ENCODE peak calls at places on chromosomes 4 and X, in ten cellular contexts. One of them, this sample, is unnamed.

GRCh38 chr4:6695660-6696581 is 2.2 kb downstream of the S100P start:
- DNase-seq in cardiac muscle cell: no peak
- DNase-seq in GM04503: no peak
- DNase-seq in C1 segment of cervical spinal cord: no peak
- DNase-seq in T follicular helper cell: peak
- DNase-seq in AG10803: no peak
- DNase-seq in amygdala: no peak
- DNase-seq in NCI-H1417: peak
- DNase-seq in left cardiac atrium: no peak
- DNase-seq in stimulated activated CD8-positive, alpha-beta memory T cell treated with anti-CD3 and anti-CD28 coated beads, Interleukin-7, amount 100 ng/mL, for 24 hours: no peak
- DNase-seq in this sample: no peak

GRCh38 chr4:173698557-173699262 is 168.7 kb upstream of the HAND2 start:
- DNase-seq in NCI-H1417: no peak
- DNase-seq in GM04503: no peak
- DNase-seq in left cardiac atrium: peak
- DNase-seq in stimulated activated CD8-positive, alpha-beta memory T cell treated with anti-CD3 and anti-CD28 coated beads, Interleukin-7, amount 100 ng/mL, for 24 hours: no peak
- DNase-seq in AG10803: peak
- DNase-seq in C1 segment of cervical spinal cord: no peak
- DNase-seq in amygdala: no peak
- DNase-seq in T follicular helper cell: no peak
- DNase-seq in cardiac muscle cell: no peak
- DNase-seq in this sample: peak

GRCh38 chr4:122577808-122578781 is 42.8 kb downstream of the IL21 start:
- DNase-seq in GM04503: peak
- DNase-seq in NCI-H1417: peak
- DNase-seq in stimulated activated CD8-positive, alpha-beta memory T cell treated with anti-CD3 and anti-CD28 coated beads, Interleukin-7, amount 100 ng/mL, for 24 hours: peak
- DNase-seq in cardiac muscle cell: peak
- DNase-seq in amygdala: no peak
- DNase-seq in T follicular helper cell: peak
- DNase-seq in left cardiac atrium: no peak
- DNase-seq in AG10803: peak
- DNase-seq in C1 segment of cervical spinal cord: no peak
- DNase-seq in this sample: peak

GRCh38 chr4:130336585-130337217 is 1240.7 kb downstream of the C4orf33 start:
- DNase-seq in T follicular helper cell: no peak
- DNase-seq in NCI-H1417: peak
- DNase-seq in left cardiac atrium: no peak
- DNase-seq in stimulated activated CD8-positive, alpha-beta memory T cell treated with anti-CD3 and anti-CD28 coated beads, Interleukin-7, amount 100 ng/mL, for 24 hours: no peak
- DNase-seq in AG10803: peak
- DNase-seq in amygdala: no peak
- DNase-seq in GM04503: no peak
- DNase-seq in C1 segment of cervical spinal cord: no peak
- DNase-seq in cardiac muscle cell: peak
- DNase-seq in this sample: peak

GRCh38 chr4:169604903-169605331 is 7.5 kb downstream of the NEK1 start:
- DNase-seq in C1 segment of cervical spinal cord: no peak
- DNase-seq in T follicular helper cell: no peak
- DNase-seq in amygdala: no peak
- DNase-seq in left cardiac atrium: no peak
- DNase-seq in GM04503: no peak
- DNase-seq in cardiac muscle cell: no peak
- DNase-seq in stimulated activated CD8-positive, alpha-beta memory T cell treated with anti-CD3 and anti-CD28 coated beads, Interleukin-7, amount 100 ng/mL, for 24 hours: no peak
- DNase-seq in NCI-H1417: no peak
- DNase-seq in AG10803: no peak
- DNase-seq in this sample: no peak

GRCh38 chrX:68488657-68489056 is 10.2 kb upstream of the YIPF6 start:
- DNase-seq in NCI-H1417: no peak
- DNase-seq in GM04503: no peak
- DNase-seq in T follicular helper cell: no peak
- DNase-seq in AG10803: no peak
- DNase-seq in C1 segment of cervical spinal cord: no peak
- DNase-seq in amygdala: no peak
- DNase-seq in cardiac muscle cell: no peak
- DNase-seq in left cardiac atrium: no peak
- DNase-seq in stimulated activated CD8-positive, alpha-beta memory T cell treated with anti-CD3 and anti-CD28 coated beads, Interleukin-7, amount 100 ng/mL, for 24 hours: no peak
- DNase-seq in this sample: no peak

GRCh38 chr4:105060628-105061027 is 86.0 kb upstream of the TET2 start:
- DNase-seq in stimulated activated CD8-positive, alpha-beta memory T cell treated with anti-CD3 and anti-CD28 coated beads, Interleukin-7, amount 100 ng/mL, for 24 hours: no peak
- DNase-seq in NCI-H1417: no peak
- DNase-seq in C1 segment of cervical spinal cord: no peak
- DNase-seq in left cardiac atrium: no peak
- DNase-seq in amygdala: no peak
- DNase-seq in cardiac muscle cell: no peak
- DNase-seq in GM04503: no peak
- DNase-seq in AG10803: no peak
- DNase-seq in T follicular helper cell: no peak
- DNase-seq in this sample: peak

GRCh38 chrX:72573158-72573511 is 492 bp upstream of the HDAC8 start:
- DNase-seq in cardiac muscle cell: no peak
- DNase-seq in AG10803: no peak
- DNase-seq in stimulated activated CD8-positive, alpha-beta memory T cell treated with anti-CD3 and anti-CD28 coated beads, Interleukin-7, amount 100 ng/mL, for 24 hours: no peak
- DNase-seq in amygdala: no peak
- DNase-seq in GM04503: no peak
- DNase-seq in C1 segment of cervical spinal cord: no peak
- DNase-seq in T follicular helper cell: no peak
- DNase-seq in left cardiac atrium: no peak
- DNase-seq in NCI-H1417: no peak
- DNase-seq in this sample: no peak

GRCh38 chr4:150069361-150069760 is 8.9 kb upstream of the DCLK2 start:
- DNase-seq in left cardiac atrium: no peak
- DNase-seq in T follicular helper cell: no peak
- DNase-seq in AG10803: no peak
- DNase-seq in C1 segment of cervical spinal cord: no peak
- DNase-seq in amygdala: no peak
- DNase-seq in GM04503: no peak
- DNase-seq in cardiac muscle cell: no peak
- DNase-seq in NCI-H1417: no peak
- DNase-seq in stimulated activated CD8-positive, alpha-beta memory T cell treated with anti-CD3 and anti-CD28 coated beads, Interleukin-7, amount 100 ng/mL, for 24 hours: no peak
- DNase-seq in this sample: peak

GRCh38 chr4:176575141-176575731 is 217.5 kb downstream of the VEGFC start:
- DNase-seq in NCI-H1417: no peak
- DNase-seq in amygdala: no peak
- DNase-seq in C1 segment of cervical spinal cord: no peak
- DNase-seq in T follicular helper cell: no peak
- DNase-seq in GM04503: no peak
- DNase-seq in left cardiac atrium: no peak
- DNase-seq in cardiac muscle cell: no peak
- DNase-seq in stimulated activated CD8-positive, alpha-beta memory T cell treated with anti-CD3 and anti-CD28 coated beads, Interleukin-7, amount 100 ng/mL, for 24 hours: no peak
- DNase-seq in AG10803: peak
- DNase-seq in this sample: peak

GRCh38 chr4:165537028-165537648 is 158.3 kb downstream of the CPE start:
- DNase-seq in NCI-H1417: peak
- DNase-seq in stimulated activated CD8-positive, alpha-beta memory T cell treated with anti-CD3 and anti-CD28 coated beads, Interleukin-7, amount 100 ng/mL, for 24 hours: no peak
- DNase-seq in left cardiac atrium: no peak
- DNase-seq in C1 segment of cervical spinal cord: no peak
- DNase-seq in T follicular helper cell: no peak
- DNase-seq in GM04503: peak
- DNase-seq in AG10803: peak
- DNase-seq in cardiac muscle cell: peak
- DNase-seq in amygdala: no peak
- DNase-seq in this sample: peak

GRCh38 chr4:76736434-76736833 is 161.5 kb downstream of the SOWAHB start:
- DNase-seq in GM04503: no peak
- DNase-seq in amygdala: no peak
- DNase-seq in C1 segment of cervical spinal cord: no peak
- DNase-seq in AG10803: peak
- DNase-seq in cardiac muscle cell: no peak
- DNase-seq in T follicular helper cell: no peak
- DNase-seq in left cardiac atrium: no peak
- DNase-seq in NCI-H1417: no peak
- DNase-seq in stimulated activated CD8-positive, alpha-beta memory T cell treated with anti-CD3 and anti-CD28 coated beads, Interleukin-7, amount 100 ng/mL, for 24 hours: no peak
- DNase-seq in this sample: peak

GRCh38 chrX:72609313-72609712 is 36.7 kb upstream of the HDAC8 start:
- DNase-seq in amygdala: no peak
- DNase-seq in C1 segment of cervical spinal cord: no peak
- DNase-seq in GM04503: no peak
- DNase-seq in AG10803: no peak
- DNase-seq in T follicular helper cell: no peak
- DNase-seq in NCI-H1417: peak
- DNase-seq in stimulated activated CD8-positive, alpha-beta memory T cell treated with anti-CD3 and anti-CD28 coated beads, Interleukin-7, amount 100 ng/mL, for 24 hours: no peak
- DNase-seq in left cardiac atrium: no peak
- DNase-seq in cardiac muscle cell: no peak
- DNase-seq in this sample: peak

GRCh38 chr4:142778430-142778829 is 67.7 kb downstream of the INPP4B start:
- DNase-seq in stimulated activated CD8-positive, alpha-beta memory T cell treated with anti-CD3 and anti-CD28 coated beads, Interleukin-7, amount 100 ng/mL, for 24 hours: no peak
- DNase-seq in NCI-H1417: no peak
- DNase-seq in T follicular helper cell: no peak
- DNase-seq in cardiac muscle cell: no peak
- DNase-seq in GM04503: peak
- DNase-seq in AG10803: peak
- DNase-seq in left cardiac atrium: no peak
- DNase-seq in C1 segment of cervical spinal cord: no peak
- DNase-seq in amygdala: no peak
- DNase-seq in this sample: peak

GRCh38 chr4:115851918-115852766 is 738.7 kb upstream of the NDST4 start:
- DNase-seq in C1 segment of cervical spinal cord: no peak
- DNase-seq in left cardiac atrium: no peak
- DNase-seq in NCI-H1417: peak
- DNase-seq in amygdala: peak
- DNase-seq in T follicular helper cell: no peak
- DNase-seq in cardiac muscle cell: peak
- DNase-seq in AG10803: no peak
- DNase-seq in stimulated activated CD8-positive, alpha-beta memory T cell treated with anti-CD3 and anti-CD28 coated beads, Interleukin-7, amount 100 ng/mL, for 24 hours: no peak
- DNase-seq in GM04503: no peak
- DNase-seq in this sample: peak

GRCh38 chrX:1599791-1600405 is 8.5 kb downstream of the AKAP17A start:
- DNase-seq in AG10803: no peak
- DNase-seq in NCI-H1417: no peak
- DNase-seq in GM04503: no peak
- DNase-seq in cardiac muscle cell: no peak
- DNase-seq in left cardiac atrium: no peak
- DNase-seq in stimulated activated CD8-positive, alpha-beta memory T cell treated with anti-CD3 and anti-CD28 coated beads, Interleukin-7, amount 100 ng/mL, for 24 hours: no peak
- DNase-seq in C1 segment of cervical spinal cord: no peak
- DNase-seq in amygdala: no peak
- DNase-seq in T follicular helper cell: no peak
- DNase-seq in this sample: no peak

GRCh38 chrX:110327336-110327735 is 9.5 kb upstream of the AMMECR1 start:
- DNase-seq in T follicular helper cell: no peak
- DNase-seq in C1 segment of cervical spinal cord: no peak
- DNase-seq in stimulated activated CD8-positive, alpha-beta memory T cell treated with anti-CD3 and anti-CD28 coated beads, Interleukin-7, amount 100 ng/mL, for 24 hours: no peak
- DNase-seq in GM04503: no peak
- DNase-seq in left cardiac atrium: no peak
- DNase-seq in amygdala: no peak
- DNase-seq in AG10803: no peak
- DNase-seq in cardiac muscle cell: no peak
- DNase-seq in NCI-H1417: no peak
- DNase-seq in this sample: no peak

GRCh38 chr4:137467537-137467936 is 64.8 kb downstream of the PCDH18 start:
- DNase-seq in NCI-H1417: no peak
- DNase-seq in C1 segment of cervical spinal cord: no peak
- DNase-seq in T follicular helper cell: no peak
- DNase-seq in left cardiac atrium: no peak
- DNase-seq in amygdala: no peak
- DNase-seq in cardiac muscle cell: no peak
- DNase-seq in AG10803: no peak
- DNase-seq in stimulated activated CD8-positive, alpha-beta memory T cell treated with anti-CD3 and anti-CD28 coated beads, Interleukin-7, amount 100 ng/mL, for 24 hours: no peak
- DNase-seq in GM04503: no peak
- DNase-seq in this sample: no peak

GRCh38 chrX:51837451-51837850 is 56.0 kb upstream of the MAGED1 start:
- DNase-seq in left cardiac atrium: no peak
- DNase-seq in amygdala: no peak
- DNase-seq in cardiac muscle cell: no peak
- DNase-seq in C1 segment of cervical spinal cord: no peak
- DNase-seq in AG10803: no peak
- DNase-seq in NCI-H1417: peak
- DNase-seq in stimulated activated CD8-positive, alpha-beta memory T cell treated with anti-CD3 and anti-CD28 coated beads, Interleukin-7, amount 100 ng/mL, for 24 hours: no peak
- DNase-seq in GM04503: no peak
- DNase-seq in T follicular helper cell: no peak
- DNase-seq in this sample: no peak

GRCh38 chr4:54647070-54647469 is 10.7 kb upstream of the KIT start:
- DNase-seq in AG10803: no peak
- DNase-seq in NCI-H1417: no peak
- DNase-seq in GM04503: no peak
- DNase-seq in left cardiac atrium: no peak
- DNase-seq in T follicular helper cell: no peak
- DNase-seq in amygdala: no peak
- DNase-seq in stimulated activated CD8-positive, alpha-beta memory T cell treated with anti-CD3 and anti-CD28 coated beads, Interleukin-7, amount 100 ng/mL, for 24 hours: no peak
- DNase-seq in C1 segment of cervical spinal cord: no peak
- DNase-seq in cardiac muscle cell: no peak
- DNase-seq in this sample: no peak

GRCh38 chr4:38782452-38783108 is at the start of gene TLR10:
- DNase-seq in C1 segment of cervical spinal cord: no peak
- DNase-seq in AG10803: peak
- DNase-seq in stimulated activated CD8-positive, alpha-beta memory T cell treated with anti-CD3 and anti-CD28 coated beads, Interleukin-7, amount 100 ng/mL, for 24 hours: no peak
- DNase-seq in GM04503: no peak
- DNase-seq in amygdala: peak
- DNase-seq in cardiac muscle cell: peak
- DNase-seq in left cardiac atrium: no peak
- DNase-seq in T follicular helper cell: no peak
- DNase-seq in NCI-H1417: peak
- DNase-seq in this sample: peak

GRCh38 chrX:100673397-100673953 is 29.5 kb downstream of the SRPX2 start:
- DNase-seq in amygdala: no peak
- DNase-seq in stimulated activated CD8-positive, alpha-beta memory T cell treated with anti-CD3 and anti-CD28 coated beads, Interleukin-7, amount 100 ng/mL, for 24 hours: no peak
- DNase-seq in GM04503: peak
- DNase-seq in T follicular helper cell: no peak
- DNase-seq in cardiac muscle cell: no peak
- DNase-seq in NCI-H1417: no peak
- DNase-seq in AG10803: peak
- DNase-seq in left cardiac atrium: no peak
- DNase-seq in C1 segment of cervical spinal cord: no peak
- DNase-seq in this sample: peak

GRCh38 chr4:46937493-46937892 is 28.4 kb upstream of the COX7B2 start:
- DNase-seq in left cardiac atrium: no peak
- DNase-seq in AG10803: no peak
- DNase-seq in stimulated activated CD8-positive, alpha-beta memory T cell treated with anti-CD3 and anti-CD28 coated beads, Interleukin-7, amount 100 ng/mL, for 24 hours: no peak
- DNase-seq in GM04503: no peak
- DNase-seq in C1 segment of cervical spinal cord: no peak
- DNase-seq in amygdala: no peak
- DNase-seq in cardiac muscle cell: no peak
- DNase-seq in T follicular helper cell: no peak
- DNase-seq in NCI-H1417: peak
- DNase-seq in this sample: peak

GRCh38 chrX:155068165-155068564 is 2.8 kb downstream of the CMC4 start:
- DNase-seq in GM04503: no peak
- DNase-seq in AG10803: peak
- DNase-seq in NCI-H1417: no peak
- DNase-seq in cardiac muscle cell: no peak
- DNase-seq in C1 segment of cervical spinal cord: no peak
- DNase-seq in amygdala: no peak
- DNase-seq in left cardiac atrium: no peak
- DNase-seq in T follicular helper cell: no peak
- DNase-seq in stimulated activated CD8-positive, alpha-beta memory T cell treated with anti-CD3 and anti-CD28 coated beads, Interleukin-7, amount 100 ng/mL, for 24 hours: no peak
- DNase-seq in this sample: peak

GRCh38 chrX:9327747-9328145 is 137.1 kb upstream of the TBL1X start:
- DNase-seq in T follicular helper cell: no peak
- DNase-seq in amygdala: no peak
- DNase-seq in C1 segment of cervical spinal cord: no peak
- DNase-seq in left cardiac atrium: no peak
- DNase-seq in GM04503: peak
- DNase-seq in AG10803: peak
- DNase-seq in stimulated activated CD8-positive, alpha-beta memory T cell treated with anti-CD3 and anti-CD28 coated beads, Interleukin-7, amount 100 ng/mL, for 24 hours: no peak
- DNase-seq in cardiac muscle cell: no peak
- DNase-seq in NCI-H1417: no peak
- DNase-seq in this sample: peak

GRCh38 chrX:120316587-120317283 is 5.5 kb upstream of the TMEM255A start:
- DNase-seq in NCI-H1417: no peak
- DNase-seq in T follicular helper cell: no peak
- DNase-seq in left cardiac atrium: no peak
- DNase-seq in AG10803: no peak
- DNase-seq in cardiac muscle cell: no peak
- DNase-seq in stimulated activated CD8-positive, alpha-beta memory T cell treated with anti-CD3 and anti-CD28 coated beads, Interleukin-7, amount 100 ng/mL, for 24 hours: no peak
- DNase-seq in C1 segment of cervical spinal cord: no peak
- DNase-seq in amygdala: no peak
- DNase-seq in GM04503: no peak
- DNase-seq in this sample: peak

GRCh38 chrX:22800360-22800759 is 199.4 kb upstream of the DDX53 start:
- DNase-seq in NCI-H1417: no peak
- DNase-seq in C1 segment of cervical spinal cord: no peak
- DNase-seq in cardiac muscle cell: no peak
- DNase-seq in T follicular helper cell: no peak
- DNase-seq in left cardiac atrium: peak
- DNase-seq in stimulated activated CD8-positive, alpha-beta memory T cell treated with anti-CD3 and anti-CD28 coated beads, Interleukin-7, amount 100 ng/mL, for 24 hours: no peak
- DNase-seq in GM04503: peak
- DNase-seq in amygdala: no peak
- DNase-seq in AG10803: peak
- DNase-seq in this sample: peak

GRCh38 chrX:136627381-136627780 is 20.6 kb upstream of the CD40LG start:
- DNase-seq in T follicular helper cell: no peak
- DNase-seq in left cardiac atrium: no peak
- DNase-seq in NCI-H1417: no peak
- DNase-seq in C1 segment of cervical spinal cord: no peak
- DNase-seq in AG10803: no peak
- DNase-seq in GM04503: no peak
- DNase-seq in stimulated activated CD8-positive, alpha-beta memory T cell treated with anti-CD3 and anti-CD28 coated beads, Interleukin-7, amount 100 ng/mL, for 24 hours: no peak
- DNase-seq in amygdala: no peak
- DNase-seq in cardiac muscle cell: no peak
- DNase-seq in this sample: no peak